ENCODE peak calls at places on chromosomes 4 and X, in ten cellular contexts. Q is lung; W is ovary; F is left ventricle myocardium inferior; N is CD8-positive, alpha-beta memory T cell; V is esophagus squamous epithelium; Z is IMR-90; X is heart left ventricle; G is CD4-positive, alpha-beta memory T cell; J is stomach. L is an unnamed sample.

GRCh38 chr4:95546866-95547707 is 1.7 kb downstream of the UNC5C start:
- DNase-seq in Q (no peak), W (no peak), G (no peak), N (no peak), F (no peak), Z (no peak), V (no peak), X (no peak), J (no peak), L (peak; percentile 53)

GRCh38 chrX:110346681-110347080 is 12.0 kb upstream of the RTL9 start:
- DNase-seq in X (peak; percentile 16), G (no peak), W (peak; percentile 61), F (peak; percentile 14), Q (no peak), Z (no peak), J (peak; percentile 27), V (no peak), N (no peak), L (peak; percentile 40)

GRCh38 chr4:167100120-167100519 is 134.2 kb downstream of the SPOCK3 start:
- DNase-seq in Q (no peak), Z (no peak), F (no peak), G (no peak), X (no peak), V (no peak), N (no peak), J (no peak), W (no peak), L (peak; percentile 3)

GRCh38 chrX:78643874-78644273 is 15.3 kb downstream of the RTL3 start:
- DNase-seq in Q (no peak), N (peak; percentile 15), W (no peak), F (no peak), G (peak; percentile 39), V (no peak), Z (no peak), X (no peak), J (no peak), L (no peak)

GRCh38 chr4:3871181-3871852 is 105.1 kb downstream of the ADRA2C start:
- DNase-seq in V (no peak), G (no peak), Q (no peak), Z (no peak), N (peak; percentile 28), W (peak; percentile 38), J (no peak), X (no peak), F (no peak), L (peak; percentile 94)

GRCh38 chrX:57156397-57157049 is 19.3 kb upstream of the SPIN2A start:
- DNase-seq in X (no peak), W (no peak), Z (peak; percentile 40), Q (no peak), G (no peak), V (no peak), F (no peak), J (peak; percentile 37), N (no peak), L (peak; percentile 71)

GRCh38 chr4:6331018-6331417 is 61.4 kb downstream of the WFS1 start:
- DNase-seq in Z (peak; percentile 20), F (no peak), V (no peak), J (no peak), W (no peak), Q (no peak), X (no peak), N (peak; percentile 17), G (peak; percentile 24), L (peak; percentile 73)

GRCh38 chr4:5572114-5572513 is 136.2 kb downstream of the EVC2 start:
- DNase-seq in X (no peak), G (no peak), Q (no peak), J (no peak), F (no peak), W (no peak), N (no peak), V (no peak), Z (no peak), L (no peak)

GRCh38 chr4:109177411-109177810 is 125.0 kb downstream of the COL25A1 start:
- DNase-seq in W (no peak), X (no peak), N (no peak), Q (no peak), J (no peak), F (no peak), G (no peak), Z (no peak), V (no peak), L (no peak)

GRCh38 chr4:86496094-86497060 is 97.7 kb upstream of the PTPN13 start:
- DNase-seq in G (peak; percentile 32), X (no peak), Z (peak; percentile 57), W (peak; percentile 47), F (no peak), Q (no peak), V (no peak), N (no peak), J (peak; percentile 38), L (peak; percentile 70)

GRCh38 chr4:211033-211511 is 86.8 kb downstream of the ZNF718 start:
- DNase-seq in X (no peak), F (no peak), G (peak; percentile 6), J (no peak), N (no peak), W (no peak), Z (no peak), Q (no peak), V (no peak), L (no peak)

GRCh38 chr4:1985287-1985686 is 23.5 kb downstream of the NELFA start:
- DNase-seq in Q (no peak), Z (no peak), N (no peak), G (no peak), J (no peak), V (no peak), X (no peak), W (no peak), F (no peak), L (no peak)

DNA sequence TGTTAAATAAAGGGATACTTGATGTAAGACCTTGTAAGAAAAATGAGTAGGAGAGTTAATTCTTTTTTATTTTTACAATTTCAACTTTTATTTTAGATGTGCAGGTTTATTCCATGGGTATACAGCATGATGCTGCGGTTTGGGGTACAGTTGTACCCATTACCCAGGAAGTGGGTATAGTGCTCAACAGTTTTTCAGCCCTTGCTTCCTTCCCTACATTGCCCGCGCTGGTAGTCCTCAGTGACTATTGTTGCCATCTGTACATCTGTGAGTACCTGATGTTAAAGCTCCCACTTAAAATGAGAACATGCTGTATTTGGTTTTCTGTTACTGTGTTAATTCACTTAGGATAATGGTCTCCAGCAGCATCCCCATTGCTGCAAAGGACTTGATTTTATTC is 9.7 kb downstream of the CLCN3 start:
- DNase-seq in Z (no peak), X (no peak), F (no peak), W (no peak), G (no peak), V (no peak), J (no peak), Q (no peak), N (no peak), L (no peak)
- H3K4me1 ChIP-seq in Z (no peaks in the 10 kb centered on the region), X (peaks cover 11% of the 10 kb centered on the region), F (peaks cover 71% of the 10 kb centered on the region), W (no peaks in the 10 kb centered on the region), G (no peaks in the 10 kb centered on the region), V (no peaks in the 10 kb centered on the region), J (peaks cover 45% of the 10 kb centered on the region), Q (peaks cover 16% of the 10 kb centered on the region), N (no peaks in the 10 kb centered on the region), L (no peaks in the 10 kb centered on the region)

GRCh38 chrX:51855698-51856097 is 37.7 kb upstream of the MAGED1 start:
- DNase-seq in Z (no peak), X (no peak), W (no peak), V (no peak), G (no peak), J (no peak), Q (no peak), N (no peak), F (no peak), L (no peak)

GRCh38 chrX:51852621-51853020 is 40.8 kb upstream of the MAGED1 start:
- DNase-seq in J (no peak), G (no peak), Z (no peak), V (no peak), W (no peak), Q (no peak), X (no peak), F (no peak), N (no peak), L (peak; percentile 46)

GRCh38 chrX:51860679-51861078 is 32.7 kb upstream of the MAGED1 start:
- DNase-seq in X (no peak), Q (no peak), N (no peak), V (no peak), J (no peak), Z (peak; percentile 32), F (no peak), W (no peak), G (no peak), L (peak; percentile 65)

GRCh38 chrX:51853251-51853650 is 40.2 kb upstream of the MAGED1 start:
- DNase-seq in V (no peak), Z (no peak), X (no peak), F (no peak), N (no peak), G (no peak), Q (no peak), J (no peak), W (no peak), L (peak; percentile 5)

DNA sequence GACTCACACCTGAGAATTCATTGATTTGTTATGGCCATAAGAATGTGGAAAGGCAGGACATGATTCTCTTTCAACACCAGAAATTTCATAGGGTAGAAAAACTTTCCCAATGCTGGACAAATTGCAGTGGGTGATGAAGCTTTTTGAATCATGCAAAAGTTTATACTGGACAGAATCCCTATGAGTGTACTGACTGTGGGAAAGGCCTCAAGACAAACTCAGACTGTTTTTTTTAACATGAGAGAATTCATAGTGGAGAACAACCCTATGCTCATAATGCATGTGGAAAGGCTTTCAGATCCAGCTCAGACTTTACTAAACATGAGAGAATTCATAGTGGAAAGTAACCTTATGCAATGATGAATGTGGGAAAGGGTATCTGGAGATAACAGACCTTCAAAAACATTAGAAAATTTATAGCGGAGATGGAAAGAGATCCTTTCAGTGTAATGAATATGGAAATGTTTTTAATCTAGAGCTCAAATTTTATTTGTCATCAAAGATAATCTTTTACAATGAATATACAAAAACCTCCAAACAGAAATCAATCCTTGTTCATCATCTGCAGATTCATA is 36.2 kb upstream of the MAGED1 start:
- DNase-seq in N (no peak), F (no peak), J (no peak), V (no peak), Z (no peak), G (no peak), W (no peak), Q (no peak), X (no peak), L (no peak)
- H3K4me1 ChIP-seq in N (no peaks in the 10 kb centered on the region), F (no peaks in the 10 kb centered on the region), J (no peaks in the 10 kb centered on the region), V (no peaks in the 10 kb centered on the region), Z (no peaks in the 10 kb centered on the region), G (no peaks in the 10 kb centered on the region), W (no peaks in the 10 kb centered on the region), Q (no peaks in the 10 kb centered on the region), X (no peaks in the 10 kb centered on the region), L (peaks cover 24% of the 10 kb centered on the region)

DNA sequence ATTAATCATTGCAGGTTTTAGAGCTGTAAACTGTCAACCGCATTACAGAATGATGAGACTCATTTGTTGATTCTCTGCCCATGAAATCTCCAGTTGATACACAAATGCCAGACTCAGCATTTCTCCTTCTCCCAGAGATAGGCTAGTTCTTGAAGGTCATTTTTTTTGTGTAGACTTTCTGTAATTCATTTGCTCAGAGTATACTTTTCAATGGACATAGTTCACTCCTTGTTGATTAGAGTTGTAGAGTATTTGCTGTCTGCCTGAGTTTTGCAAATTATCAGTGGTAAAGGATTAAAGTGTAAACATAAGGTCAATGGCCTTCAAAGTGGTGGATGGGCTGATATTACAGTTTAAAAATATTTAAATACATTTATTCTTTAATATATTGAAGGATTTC is 15.2 kb upstream of the ALB start:
- DNase-seq in Q (no peak), Z (no peak), V (no peak), J (no peak), N (no peak), W (no peak), F (no peak), G (no peak), X (no peak), L (no peak)
- H3K4me1 ChIP-seq in Q (no peaks in the 10 kb centered on the region), Z (no peaks in the 10 kb centered on the region), V (no peaks in the 10 kb centered on the region), J (no peaks in the 10 kb centered on the region), N (no peaks in the 10 kb centered on the region), W (no peaks in the 10 kb centered on the region), F (no peaks in the 10 kb centered on the region), G (no peaks in the 10 kb centered on the region), X (no peaks in the 10 kb centered on the region), L (no peaks in the 10 kb centered on the region)

GRCh38 chrX:35841872-35842271 is 43.7 kb downstream of the MAGEB16 start:
- DNase-seq in F (no peak), G (no peak), Z (no peak), W (no peak), X (no peak), J (no peak), N (no peak), Q (no peak), V (no peak), L (no peak)
- H3K4me1 ChIP-seq in F (no peaks in the 10 kb centered on the region), G (no peaks in the 10 kb centered on the region), Z (no peaks in the 10 kb centered on the region), W (no peaks in the 10 kb centered on the region), X (no peaks in the 10 kb centered on the region), J (no peaks in the 10 kb centered on the region), N (no peaks in the 10 kb centered on the region), Q (no peaks in the 10 kb centered on the region), V (no peaks in the 10 kb centered on the region), L (no peaks in the 10 kb centered on the region)

L was measured in GM23338.